ENCODE peak calls at places on chromosomes 2 and 18, in four cellular contexts. U, J, C and I are unnamed samples.

GRCh38 chr2:162243305-162243693 is at the start of gene FAP:
- DNase-seq in U (peak; percentile 23), J (no peak), C (peak; percentile 93), I (no peak)

GRCh38 chr2:222854773-222855700 is 5.8 kb upstream of the ACSL3 start:
- DNase-seq in U (no peak), J (no peak), C (peak; percentile 42), I (no peak)

GRCh38 chr2:65053199-65053598 is 3.0 kb upstream of the CEP68 start:
- DNase-seq in U (no peak), J (no peak), C (no peak), I (no peak)

GRCh38 chr2:215698566-215698965 is 262.7 kb upstream of the FN1 start:
- DNase-seq in U (no peak), J (no peak), C (peak; percentile 83), I (no peak)

GRCh38 chr18:47826157-47827074 is 104.0 kb downstream of the SMAD2 start:
- DNase-seq in U (no peak), J (no peak), C (no peak), I (no peak)

GRCh38 chr2:176709991-176710390 is 440.7 kb downstream of the MTX2 start:
- DNase-seq in U (no peak), J (no peak), C (no peak), I (no peak)

GRCh38 chr2:2868065-2868464 is 509.6 kb downstream of the EIPR1 start:
- DNase-seq in U (no peak), J (peak; percentile 45), C (no peak), I (no peak)

GRCh38 chr2:101735166-101735533 is 37.6 kb downstream of the MAP4K4 start:
- DNase-seq in U (no peak), J (no peak), C (no peak), I (no peak)

GRCh38 chr2:1816414-1816911 is 72.1 kb upstream of the PXDN start:
- DNase-seq in U (no peak), J (peak; percentile 88), C (peak; percentile 34), I (no peak)

GRCh38 chr18:49031511-49032188 is 80.9 kb upstream of the SMAD7 start:
- DNase-seq in U (no peak), J (peak; percentile 65), C (no peak), I (no peak)

GRCh38 chr2:160918909-160919503 is 241.2 kb upstream of the TANK start:
- DNase-seq in U (no peak), J (peak; percentile 67), C (peak; percentile 87), I (peak; percentile 57)

GRCh38 chr18:60024857-60025256 is 125.1 kb downstream of the PMAIP1 start:
- DNase-seq in U (no peak), J (no peak), C (peak; percentile 11), I (no peak)

GRCh38 chr2:88764850-88765153 is 73.3 kb downstream of the RPIA start:
- DNase-seq in U (no peak), J (no peak), C (no peak), I (no peak)

GRCh38 chr2:39141346-39142011 is 20.6 kb upstream of the SOS1 start:
- DNase-seq in U (no peak), J (no peak), C (peak; percentile 25), I (no peak)

GRCh38 chr2:71466301-71467179 is 13.2 kb downstream of the DYSF start:
- DNase-seq in U (peak; percentile 54), J (no peak), C (peak; percentile 21), I (peak; percentile 67)

GRCh38 chr2:19607931-19608762 is 249.7 kb upstream of the OSR1 start:
- DNase-seq in U (no peak), J (no peak), C (peak; percentile 71), I (no peak)

GRCh38 chr2:122795763-122796162 is 1040.3 kb downstream of the TSN start:
- DNase-seq in U (no peak), J (no peak), C (no peak), I (no peak)

GRCh38 chr2:200761168-200761715 is 50.5 kb upstream of the BZW1 start:
- DNase-seq in U (no peak), J (no peak), C (no peak), I (peak; percentile 50)

GRCh38 chr2:163264376-163264775 is 425.8 kb upstream of the KCNH7 start:
- DNase-seq in U (no peak), J (no peak), C (peak; percentile 70), I (no peak)

GRCh38 chr2:70403267-70404053 is 101.6 kb upstream of the FAM136A start:
- DNase-seq in U (no peak), J (no peak), C (no peak), I (no peak)

GRCh38 chr18:70287731-70288130 is 1.1 kb upstream of the SOCS6 start:
- DNase-seq in U (no peak), J (no peak), C (no peak), I (no peak)

GRCh38 chr2:100999995-101000394 is 2.1 kb upstream of the RPL31 start:
- DNase-seq in U (no peak), J (no peak), C (no peak), I (no peak)

GRCh38 chr2:234879671-234880455 is 72.0 kb upstream of the SH3BP4 start:
- DNase-seq in U (no peak), J (no peak), C (peak; percentile 70), I (no peak)

GRCh38 chr2:36530983-36531354 is 67.0 kb downstream of the FEZ2 start:
- DNase-seq in U (no peak), J (no peak), C (peak; percentile 94), I (no peak)

GRCh38 chr2:161415467-161416293 is 417 bp upstream of the TBR1 start:
- DNase-seq in U (peak; percentile 29), J (no peak), C (no peak), I (no peak)

GRCh38 chr2:25035537-25036220 is 6.2 kb upstream of the EFR3B start:
- DNase-seq in U (no peak), J (no peak), C (no peak), I (no peak)

GRCh38 chr2:10030311-10030736 is 13.0 kb upstream of the KLF11 start:
- DNase-seq in U (no peak), J (no peak), C (no peak), I (no peak)

GRCh38 chr2:196112408-196113039 is 43.9 kb upstream of the DNAH7 start:
- DNase-seq in U (no peak), J (no peak), C (peak; percentile 85), I (no peak)

GRCh38 chr18:32714571-32715148 is 58.2 kb downstream of the KLHL14 start:
- DNase-seq in U (peak; percentile 65), J (no peak), C (peak; percentile 70), I (peak; percentile 31)

GRCh38 chr2:112805542-112805941 is 21.2 kb upstream of the IL1A start:
- DNase-seq in U (no peak), J (no peak), C (no peak), I (no peak)

GRCh38 chr2:232076736-232077135 is 115.2 kb downstream of the DIS3L2 start:
- DNase-seq in U (no peak), J (no peak), C (no peak), I (no peak)

GRCh38 chr2:166539340-166540162 is 45.5 kb upstream of the SCN7A start:
- DNase-seq in U (peak; percentile 73), J (no peak), C (peak; percentile 76), I (no peak)

GRCh38 chr2:70766357-70767093 is 1.5 kb downstream of the ADD2 start:
- DNase-seq in U (no peak), J (no peak), C (no peak), I (no peak)

GRCh38 chr2:157426477-157426994 is 17.4 kb downstream of the CYTIP start:
- DNase-seq in U (no peak), J (no peak), C (no peak), I (no peak)

GRCh38 chr2:73893764-73894474 is 1.1 kb downstream of the ACTG2 start:
- DNase-seq in U (no peak), J (no peak), C (no peak), I (no peak)

GRCh38 chr18:2881490-2882195 is 34.8 kb downstream of the EMILIN2 start:
- DNase-seq in U (no peak), J (peak; percentile 86), C (peak; percentile 93), I (no peak)

GRCh38 chr2:154425999-154426398 is 272.5 kb upstream of the KCNJ3 start:
- DNase-seq in U (no peak), J (no peak), C (no peak), I (no peak)

GRCh38 chr2:182593394-182593707 is 122.7 kb upstream of the DNAJC10 start:
- DNase-seq in U (no peak), J (no peak), C (peak; percentile 79), I (no peak)

GRCh38 chr18:39455300-39455699 is 1889.7 kb upstream of the CELF4 start:
- DNase-seq in U (no peak), J (no peak), C (peak; percentile 66), I (no peak)

DNA sequence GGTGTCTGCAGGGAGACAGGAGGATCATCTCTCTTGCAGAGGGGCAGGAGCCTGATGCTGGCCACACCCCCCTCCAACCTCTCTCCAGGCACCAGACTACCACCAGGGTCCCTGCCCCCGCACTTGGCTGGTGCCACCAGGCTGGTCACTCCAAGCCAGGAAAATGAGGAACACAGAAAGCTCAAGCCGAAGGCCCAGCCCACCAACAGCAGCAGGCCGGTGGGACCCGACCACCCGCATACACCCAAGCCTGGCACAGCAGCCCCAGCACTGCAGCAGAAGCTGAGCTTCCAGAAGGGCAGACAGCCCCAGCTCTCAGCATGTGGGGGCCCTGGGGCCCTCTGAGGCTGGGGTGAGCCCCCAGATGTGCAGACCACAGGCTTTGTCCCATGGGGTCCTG is 52.7 kb downstream of the KIF1A start:
- DNase-seq in U (no peak), J (no peak), C (no peak), I (no peak)
- H3K4me1 ChIP-seq in U (no peaks in the 10 kb centered on the region), J (no peaks in the 10 kb centered on the region), C (no peaks in the 10 kb centered on the region), I (no peaks in the 10 kb centered on the region)

GRCh38 chr2:45170191-45170975 is 161.1 kb upstream of the SIX2 start:
- DNase-seq in U (peak; percentile 71), J (no peak), C (no peak), I (no peak)
- H3K4me3 ChIP-seq in U (peak overlapping the region; percentile 65), J (peak overlapping the region; percentile 61), C (peak overlapping the region; percentile 41), I (no peak overlapping the region)

GRCh38 chr2:120759543-120760331 is 24.1 kb downstream of the GLI2 start:
- DNase-seq in U (no peak), J (peak; percentile 53), C (no peak), I (no peak)

GRCh38 chr2:120762341-120763061 is 26.8 kb downstream of the GLI2 start:
- DNase-seq in U (no peak), J (peak; percentile 55), C (no peak), I (peak; percentile 15)

GRCh38 chr2:120760446-120761135 is 24.9 kb downstream of the GLI2 start:
- DNase-seq in U (no peak), J (peak; percentile 79), C (peak; percentile 65), I (peak; percentile 44)

GRCh38 chr2:120761911-120762310 is 26.2 kb downstream of the GLI2 start:
- DNase-seq in U (no peak), J (peak; percentile 48), C (no peak), I (no peak)

GRCh38 chr2:120761164-120761861 is 25.6 kb downstream of the GLI2 start:
- DNase-seq in U (no peak), J (peak; percentile 59), C (no peak), I (peak; percentile 26)
- H3K4me1 ChIP-seq in U (peaks cover 69% of the 10 kb centered on the region), J (no peaks in the 10 kb centered on the region), C (peaks cover 33% of the 10 kb centered on the region), I (peaks cover 30% of the 10 kb centered on the region)

DNA sequence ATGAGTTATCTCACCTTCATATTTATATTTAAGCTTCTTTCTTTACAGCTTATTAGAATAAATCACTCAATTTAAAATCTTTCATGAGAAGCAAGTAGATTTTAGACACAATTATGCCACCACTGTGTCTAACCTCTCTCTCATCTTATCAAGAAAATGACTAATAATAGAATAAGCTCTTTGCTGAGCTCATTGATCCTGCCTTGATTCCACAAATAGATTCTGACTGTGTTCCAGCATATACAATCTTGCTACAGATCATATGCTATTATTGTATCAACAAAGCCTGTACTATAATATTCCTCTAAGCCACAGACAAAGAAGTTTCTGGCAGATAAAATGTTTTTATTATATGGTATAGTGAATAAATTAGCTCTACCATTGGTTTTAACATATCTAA is 168.7 kb upstream of the GULP1 start:
- DNase-seq in U (no peak), J (no peak), C (no peak), I (no peak)
- H3K4me3 ChIP-seq in U (no peak overlapping the region), J (no peak overlapping the region), C (peak overlapping the region; percentile 10), I (no peak overlapping the region)